ENCODE peak calls at places on chromosomes 5 and 9, in seven cellular contexts. J is NCI-H1105 treated with DMSO at 0.1 percent for 48 hours; M is neural progenitor cell; A is prostate gland; W is CD8-positive, alpha-beta memory T cell; F is GM06990; U is stimulated activated CD8-positive, alpha-beta memory T cell treated with anti-CD3 and anti-CD28 coated beads, Interleukin-7, amount 100 ng/mL, for 1 hour. Y is an unnamed sample.

GRCh38 chr9:14661421-14662059 is 31.7 kb downstream of the ZDHHC21 start:
- DNase-seq in W (no peak), M (peak), J (peak), F (no peak), U (no peak), A (no peak), Y (no peak)

GRCh38 chr9:21434202-21435014 is 5.8 kb upstream of the IFNA1 start:
- DNase-seq in U (peak), A (no peak), J (peak), W (no peak), M (peak), F (no peak), Y (peak)

GRCh38 chr5:123035320-123035949 is 1.1 kb downstream of the PPIC start:
- DNase-seq in J (peak), A (peak), W (no peak), F (peak), M (peak), U (no peak), Y (peak)

GRCh38 chr9:3361689-3362392 is 164.0 kb downstream of the RFX3 start:
- DNase-seq in F (no peak), M (no peak), U (no peak), W (no peak), J (no peak), A (no peak), Y (no peak)

GRCh38 chr5:103397996-103398581 is 139.5 kb downstream of the MACIR start:
- DNase-seq in U (no peak), A (no peak), W (no peak), F (no peak), J (no peak), M (no peak), Y (no peak)

GRCh38 chr9:134189475-134190231 is 25.3 kb upstream of the RNU6ATAC start:
- DNase-seq in M (no peak), J (no peak), F (no peak), U (no peak), W (no peak), A (no peak), Y (no peak)

GRCh38 chr5:68215888-68216736 is 556 bp downstream of the PIK3R1 start:
- DNase-seq in J (peak), W (peak), U (peak), F (peak), A (peak), M (peak), Y (no peak)

GRCh38 chr9:84669293-84670105 is at the start of gene NTRK2:
- DNase-seq in U (no peak), M (peak), F (peak), W (no peak), A (no peak), J (peak), Y (no peak)

GRCh38 chr5:35852084-35852734 is 4.5 kb upstream of the IL7R start:
- DNase-seq in J (no peak), A (no peak), M (no peak), F (peak), U (no peak), W (no peak), Y (no peak)

GRCh38 chr5:157309796-157310195 is 43.9 kb downstream of the CYFIP2 start:
- DNase-seq in M (peak), A (no peak), W (no peak), U (no peak), F (no peak), J (no peak), Y (no peak)

GRCh38 chr5:109409061-109409843 is 522 bp downstream of the PJA2 start:
- DNase-seq in U (peak), M (peak), J (peak), F (peak), A (peak), W (peak), Y (peak)

GRCh38 chr5:105978011-105978410 is 1692.7 kb downstream of the EFNA5 start:
- DNase-seq in M (no peak), J (no peak), A (no peak), U (no peak), W (no peak), F (no peak), Y (no peak)

GRCh38 chr5:56169281-56169680 is 63.8 kb downstream of the ANKRD55 start:
- DNase-seq in U (no peak), J (no peak), F (no peak), A (no peak), W (no peak), M (no peak), Y (no peak)

GRCh38 chr5:42655982-42656660 is 100.5 kb upstream of the CCDC152 start:
- DNase-seq in M (no peak), J (no peak), U (no peak), F (no peak), W (no peak), A (no peak), Y (no peak)

GRCh38 chr9:121160025-121160424 is 41.6 kb downstream of the RAB14 start:
- DNase-seq in A (no peak), M (no peak), J (no peak), U (no peak), F (no peak), W (no peak), Y (no peak)

GRCh38 chr9:89657765-89658164 is 53.0 kb downstream of the GADD45G start:
- DNase-seq in U (no peak), F (no peak), J (no peak), M (no peak), A (no peak), W (no peak), Y (no peak)

GRCh38 chr5:170697031-170697430 is 86.5 kb upstream of the GABRP start:
- DNase-seq in U (no peak), J (no peak), F (no peak), W (no peak), A (no peak), M (no peak), Y (no peak)

GRCh38 chr5:77971965-77972544 is 195.9 kb upstream of the TBCA start:
- DNase-seq in F (no peak), J (peak), M (peak), U (no peak), A (no peak), W (no peak), Y (no peak)

GRCh38 chr9:134366223-134367031 is 40.2 kb downstream of the RXRA start:
- DNase-seq in A (peak), M (no peak), F (no peak), W (no peak), J (peak), U (no peak), Y (peak)

GRCh38 chr9:135898634-135899407 is 8.5 kb downstream of the CAMSAP1 start:
- DNase-seq in W (no peak), A (no peak), M (no peak), U (no peak), F (no peak), J (no peak), Y (no peak)

GRCh38 chr5:150181035-150181434 is 8.8 kb upstream of the SLC6A7 start:
- DNase-seq in J (no peak), F (no peak), W (no peak), A (no peak), M (no peak), U (no peak), Y (no peak)

GRCh38 chr9:26768196-26768595 is 124.4 kb downstream of the CAAP1 start:
- DNase-seq in J (no peak), M (no peak), U (no peak), W (no peak), F (no peak), A (no peak), Y (no peak)

GRCh38 chr5:17089690-17090089 is 127.7 kb upstream of the BASP1 start:
- DNase-seq in J (no peak), A (no peak), U (no peak), F (no peak), W (no peak), M (no peak), Y (no peak)

GRCh38 chr5:15008476-15008875 is 136.9 kb upstream of the ANKH start:
- DNase-seq in M (no peak), A (peak), U (no peak), W (no peak), J (no peak), F (no peak), Y (peak)

GRCh38 chr5:430214-430925 is 12.6 kb upstream of the EXOC3 start:
- DNase-seq in U (no peak), A (no peak), M (no peak), W (no peak), F (no peak), J (no peak), Y (no peak)

GRCh38 chr5:140302786-140303639 is at the start of gene PFDN1:
- DNase-seq in J (peak), A (peak), U (peak), F (peak), M (peak), W (peak), Y (peak)

GRCh38 chr9:15469862-15470261 is 40.9 kb downstream of the PSIP1 start:
- DNase-seq in J (peak), W (no peak), M (no peak), F (no peak), U (no peak), A (no peak), Y (no peak)

GRCh38 chr9:28648723-28649122 is 1075.4 kb upstream of the C9orf72 start:
- DNase-seq in F (no peak), A (no peak), J (no peak), M (peak), W (no peak), U (no peak), Y (no peak)

GRCh38 chr5:151315998-151316597 is 12.5 kb upstream of the SLC36A3 start:
- DNase-seq in M (peak), J (peak), F (no peak), W (peak), U (no peak), A (peak), Y (peak)

GRCh38 chr5:148794729-148795590 is 31.5 kb upstream of the ADRB2 start:
- DNase-seq in W (no peak), A (no peak), M (no peak), U (no peak), J (no peak), F (no peak), Y (no peak)

GRCh38 chr9:123551636-123552203 is 195.7 kb downstream of the CRB2 start:
- DNase-seq in A (no peak), M (no peak), U (no peak), W (no peak), F (no peak), J (no peak), Y (no peak)

GRCh38 chr5:124418390-124418789 is 328.0 kb downstream of the ZNF608 start:
- DNase-seq in F (no peak), J (no peak), W (no peak), U (no peak), A (no peak), M (no peak), Y (no peak)

GRCh38 chr5:32426440-32427151 is 17.9 kb downstream of the ZFR start:
- DNase-seq in W (no peak), J (no peak), M (no peak), A (no peak), F (no peak), U (no peak), Y (no peak)